ENCODE peak calls at places on chromosomes 16 and 17, in nine cellular contexts. One of them, this sample, is unnamed.

GRCh38 chr16:31108035-31108793 is at the start of gene BCKDK:
- DNase-seq in MCF 10A: peak; percentile 60
- DNase-seq in GM12864: peak; percentile 59
- DNase-seq in activated CD4-positive, alpha-beta T cell treated with anti-CD3 and anti-CD28 coated beads, Interleukin-2, amount 50 U/mL, for 1 hour: peak; percentile 46
- DNase-seq in colonic mucosa: peak; percentile 80
- DNase-seq in cardiac septum: peak; percentile 93
- DNase-seq in fibroblast of mammary gland: peak; percentile 65
- DNase-seq in stimulated activated naive CD8-positive, alpha-beta T cell treated with anti-CD3 and anti-CD28 coated beads, Interleukin-15, Interleukin-2, amounts not matched to agents 100 U/mL and 50 U/mL, for 24 hours: peak; percentile 87
- DNase-seq in nucleus accumbens: no peak
- DNase-seq in this sample: peak; percentile 80

GRCh38 chr17:57404807-57405485 is 148.6 kb downstream of the MSI2 start:
- DNase-seq in activated CD4-positive, alpha-beta T cell treated with anti-CD3 and anti-CD28 coated beads, Interleukin-2, amount 50 U/mL, for 1 hour: no peak
- DNase-seq in stimulated activated naive CD8-positive, alpha-beta T cell treated with anti-CD3 and anti-CD28 coated beads, Interleukin-15, Interleukin-2, amounts not matched to agents 100 U/mL and 50 U/mL, for 24 hours: no peak
- DNase-seq in fibroblast of mammary gland: no peak
- DNase-seq in MCF 10A: no peak
- DNase-seq in cardiac septum: no peak
- DNase-seq in colonic mucosa: no peak
- DNase-seq in nucleus accumbens: no peak
- DNase-seq in GM12864: no peak
- DNase-seq in this sample: no peak

GRCh38 chr16:28100810-28101532 is 37.5 kb upstream of the GSG1L start:
- DNase-seq in GM12864: no peak
- DNase-seq in activated CD4-positive, alpha-beta T cell treated with anti-CD3 and anti-CD28 coated beads, Interleukin-2, amount 50 U/mL, for 1 hour: no peak
- DNase-seq in stimulated activated naive CD8-positive, alpha-beta T cell treated with anti-CD3 and anti-CD28 coated beads, Interleukin-15, Interleukin-2, amounts not matched to agents 100 U/mL and 50 U/mL, for 24 hours: no peak
- DNase-seq in fibroblast of mammary gland: no peak
- DNase-seq in nucleus accumbens: no peak
- DNase-seq in MCF 10A: no peak
- DNase-seq in colonic mucosa: no peak
- DNase-seq in cardiac septum: peak; percentile 63
- DNase-seq in this sample: no peak

GRCh38 chr17:4074831-4075495 is 67.9 kb downstream of the ZZEF1 start:
- DNase-seq in nucleus accumbens: no peak
- DNase-seq in GM12864: peak; percentile 48
- DNase-seq in fibroblast of mammary gland: peak; percentile 46
- DNase-seq in cardiac septum: no peak
- DNase-seq in MCF 10A: peak; percentile 71
- DNase-seq in colonic mucosa: no peak
- DNase-seq in stimulated activated naive CD8-positive, alpha-beta T cell treated with anti-CD3 and anti-CD28 coated beads, Interleukin-15, Interleukin-2, amounts not matched to agents 100 U/mL and 50 U/mL, for 24 hours: no peak
- DNase-seq in activated CD4-positive, alpha-beta T cell treated with anti-CD3 and anti-CD28 coated beads, Interleukin-2, amount 50 U/mL, for 1 hour: no peak
- DNase-seq in this sample: peak; percentile 60

GRCh38 chr17:20236586-20237227 is 227.5 kb downstream of the SPECC1 start:
- DNase-seq in GM12864: no peak
- DNase-seq in nucleus accumbens: no peak
- DNase-seq in MCF 10A: no peak
- DNase-seq in activated CD4-positive, alpha-beta T cell treated with anti-CD3 and anti-CD28 coated beads, Interleukin-2, amount 50 U/mL, for 1 hour: no peak
- DNase-seq in cardiac septum: no peak
- DNase-seq in fibroblast of mammary gland: no peak
- DNase-seq in stimulated activated naive CD8-positive, alpha-beta T cell treated with anti-CD3 and anti-CD28 coated beads, Interleukin-15, Interleukin-2, amounts not matched to agents 100 U/mL and 50 U/mL, for 24 hours: no peak
- DNase-seq in colonic mucosa: no peak
- DNase-seq in this sample: no peak

GRCh38 chr16:89704281-89704680 is 2.8 kb upstream of the SPATA2L start:
- DNase-seq in activated CD4-positive, alpha-beta T cell treated with anti-CD3 and anti-CD28 coated beads, Interleukin-2, amount 50 U/mL, for 1 hour: no peak
- DNase-seq in colonic mucosa: no peak
- DNase-seq in MCF 10A: no peak
- DNase-seq in cardiac septum: no peak
- DNase-seq in GM12864: no peak
- DNase-seq in fibroblast of mammary gland: no peak
- DNase-seq in stimulated activated naive CD8-positive, alpha-beta T cell treated with anti-CD3 and anti-CD28 coated beads, Interleukin-15, Interleukin-2, amounts not matched to agents 100 U/mL and 50 U/mL, for 24 hours: no peak
- DNase-seq in nucleus accumbens: no peak
- DNase-seq in this sample: no peak

GRCh38 chr16:81261049-81261648 is 22.7 kb downstream of the BCO1 start:
- DNase-seq in GM12864: no peak
- DNase-seq in activated CD4-positive, alpha-beta T cell treated with anti-CD3 and anti-CD28 coated beads, Interleukin-2, amount 50 U/mL, for 1 hour: peak; percentile 1
- DNase-seq in stimulated activated naive CD8-positive, alpha-beta T cell treated with anti-CD3 and anti-CD28 coated beads, Interleukin-15, Interleukin-2, amounts not matched to agents 100 U/mL and 50 U/mL, for 24 hours: peak; percentile 28
- DNase-seq in fibroblast of mammary gland: peak; percentile 24
- DNase-seq in colonic mucosa: no peak
- DNase-seq in cardiac septum: no peak
- DNase-seq in MCF 10A: peak; percentile 34
- DNase-seq in nucleus accumbens: no peak
- DNase-seq in this sample: peak; percentile 40

GRCh38 chr16:733382-734207 is 6.7 kb downstream of the HAGHL start:
- DNase-seq in stimulated activated naive CD8-positive, alpha-beta T cell treated with anti-CD3 and anti-CD28 coated beads, Interleukin-15, Interleukin-2, amounts not matched to agents 100 U/mL and 50 U/mL, for 24 hours: peak; percentile 69
- DNase-seq in fibroblast of mammary gland: no peak
- DNase-seq in colonic mucosa: no peak
- DNase-seq in GM12864: no peak
- DNase-seq in MCF 10A: no peak
- DNase-seq in nucleus accumbens: no peak
- DNase-seq in activated CD4-positive, alpha-beta T cell treated with anti-CD3 and anti-CD28 coated beads, Interleukin-2, amount 50 U/mL, for 1 hour: peak; percentile 40
- DNase-seq in cardiac septum: no peak
- DNase-seq in this sample: peak; percentile 24

GRCh38 chr16:16163571-16163970 is 59.7 kb downstream of the ABCC6 start:
- DNase-seq in fibroblast of mammary gland: no peak
- DNase-seq in nucleus accumbens: no peak
- DNase-seq in stimulated activated naive CD8-positive, alpha-beta T cell treated with anti-CD3 and anti-CD28 coated beads, Interleukin-15, Interleukin-2, amounts not matched to agents 100 U/mL and 50 U/mL, for 24 hours: no peak
- DNase-seq in GM12864: no peak
- DNase-seq in cardiac septum: no peak
- DNase-seq in activated CD4-positive, alpha-beta T cell treated with anti-CD3 and anti-CD28 coated beads, Interleukin-2, amount 50 U/mL, for 1 hour: no peak
- DNase-seq in colonic mucosa: no peak
- DNase-seq in MCF 10A: no peak
- DNase-seq in this sample: no peak

GRCh38 chr17:41026668-41027471 is at the start of gene KRTAP1-5:
- DNase-seq in colonic mucosa: no peak
- DNase-seq in stimulated activated naive CD8-positive, alpha-beta T cell treated with anti-CD3 and anti-CD28 coated beads, Interleukin-15, Interleukin-2, amounts not matched to agents 100 U/mL and 50 U/mL, for 24 hours: no peak
- DNase-seq in MCF 10A: peak; percentile 38
- DNase-seq in fibroblast of mammary gland: peak; percentile 88
- DNase-seq in nucleus accumbens: no peak
- DNase-seq in cardiac septum: no peak
- DNase-seq in activated CD4-positive, alpha-beta T cell treated with anti-CD3 and anti-CD28 coated beads, Interleukin-2, amount 50 U/mL, for 1 hour: no peak
- DNase-seq in GM12864: no peak
- DNase-seq in this sample: peak; percentile 91

GRCh38 chr16:4298761-4299522 is 16.9 kb upstream of the GLIS2 start:
- DNase-seq in GM12864: no peak
- DNase-seq in colonic mucosa: peak; percentile 88
- DNase-seq in MCF 10A: peak; percentile 89
- DNase-seq in nucleus accumbens: no peak
- DNase-seq in stimulated activated naive CD8-positive, alpha-beta T cell treated with anti-CD3 and anti-CD28 coated beads, Interleukin-15, Interleukin-2, amounts not matched to agents 100 U/mL and 50 U/mL, for 24 hours: no peak
- DNase-seq in activated CD4-positive, alpha-beta T cell treated with anti-CD3 and anti-CD28 coated beads, Interleukin-2, amount 50 U/mL, for 1 hour: no peak
- DNase-seq in cardiac septum: peak; percentile 89
- DNase-seq in fibroblast of mammary gland: peak; percentile 91
- DNase-seq in this sample: peak; percentile 95

GRCh38 chr17:42103221-42103954 is 5.1 kb upstream of the ZNF385C start:
- DNase-seq in colonic mucosa: no peak
- DNase-seq in stimulated activated naive CD8-positive, alpha-beta T cell treated with anti-CD3 and anti-CD28 coated beads, Interleukin-15, Interleukin-2, amounts not matched to agents 100 U/mL and 50 U/mL, for 24 hours: no peak
- DNase-seq in cardiac septum: no peak
- DNase-seq in nucleus accumbens: no peak
- DNase-seq in fibroblast of mammary gland: no peak
- DNase-seq in activated CD4-positive, alpha-beta T cell treated with anti-CD3 and anti-CD28 coated beads, Interleukin-2, amount 50 U/mL, for 1 hour: no peak
- DNase-seq in MCF 10A: no peak
- DNase-seq in GM12864: no peak
- DNase-seq in this sample: no peak

GRCh38 chr17:16584273-16584995 is 15.4 kb upstream of the ZNF287 start:
- DNase-seq in MCF 10A: peak; percentile 73
- DNase-seq in cardiac septum: peak; percentile 95
- DNase-seq in GM12864: no peak
- DNase-seq in stimulated activated naive CD8-positive, alpha-beta T cell treated with anti-CD3 and anti-CD28 coated beads, Interleukin-15, Interleukin-2, amounts not matched to agents 100 U/mL and 50 U/mL, for 24 hours: peak; percentile 95
- DNase-seq in colonic mucosa: peak; percentile 95
- DNase-seq in fibroblast of mammary gland: peak; percentile 87
- DNase-seq in activated CD4-positive, alpha-beta T cell treated with anti-CD3 and anti-CD28 coated beads, Interleukin-2, amount 50 U/mL, for 1 hour: peak; percentile 95
- DNase-seq in nucleus accumbens: peak; percentile 43
- DNase-seq in this sample: peak; percentile 91

GRCh38 chr17:39002991-39003715 is 36.0 kb upstream of the FBXO47 start:
- DNase-seq in activated CD4-positive, alpha-beta T cell treated with anti-CD3 and anti-CD28 coated beads, Interleukin-2, amount 50 U/mL, for 1 hour: peak; percentile 33
- DNase-seq in nucleus accumbens: no peak
- DNase-seq in fibroblast of mammary gland: peak; percentile 93
- DNase-seq in colonic mucosa: peak; percentile 55
- DNase-seq in stimulated activated naive CD8-positive, alpha-beta T cell treated with anti-CD3 and anti-CD28 coated beads, Interleukin-15, Interleukin-2, amounts not matched to agents 100 U/mL and 50 U/mL, for 24 hours: peak; percentile 41
- DNase-seq in MCF 10A: peak; percentile 55
- DNase-seq in cardiac septum: peak; percentile 91
- DNase-seq in GM12864: no peak
- DNase-seq in this sample: peak; percentile 26

This sample was measured in ELR.